ENCODE peak calls at places on chromosomes 13 and 19, in eight cellular contexts. Q is cardiac fibroblast, X is head of caudate nucleus, N is SK-N-SH, K is MV-4-11, Z is NCI-H2081, Y is H54, E is GM12865. T is an unnamed sample.
A peak's percentile ranks its signal among the peaks of the same experiment; 100 is the strongest.

GRCh38 chr13:84352946-84353345 is 470.7 kb upstream of the SLITRK1 start:
- DNase-seq in X (no peak), Z (no peak), N (no peak), Y (no peak), K (no peak), E (no peak), Q (no peak), T (no peak)

GRCh38 chr13:64529874-64530485 is 2700.2 kb downstream of the PCDH9 start:
- DNase-seq in K (peak; percentile 3), Q (peak; percentile 22), X (no peak), Z (no peak), E (peak; percentile 2), N (peak; percentile 14), Y (no peak), T (peak; percentile 17)

GRCh38 chr13:30107536-30108136 is 199.7 kb downstream of the KATNAL1 start:
- DNase-seq in K (peak; percentile 81), Y (peak; percentile 19), N (no peak), E (no peak), Z (no peak), X (no peak), Q (no peak), T (peak; percentile 48)

GRCh38 chr13:42041684-42042035 is 6.8 kb upstream of the DGKH start:
- DNase-seq in Y (no peak), X (peak; percentile 41), Z (peak; percentile 11), K (no peak), E (peak; percentile 83), Q (peak; percentile 74), N (peak; percentile 75), T (peak; percentile 47)

GRCh38 chr19:54463531-54464043 is at the start of gene LENG9:
- DNase-seq in X (peak; percentile 85), Q (peak; percentile 99), K (peak; percentile 100), Y (peak; percentile 93), Z (peak; percentile 87), N (peak; percentile 88), E (peak; percentile 100), T (peak; percentile 91)

GRCh38 chr19:46722004-46722380 is 5.1 kb upstream of the PRKD2 start:
- DNase-seq in N (no peak), Y (no peak), K (no peak), Z (no peak), Q (no peak), X (no peak), E (no peak), T (no peak)

GRCh38 chr19:48394331-48395169 is 1.1 kb downstream of the GRIN2D start:
- DNase-seq in Y (no peak), N (no peak), X (no peak), Q (no peak), K (no peak), E (no peak), Z (no peak), T (no peak)

GRCh38 chr19:47540748-47541147 is 25.9 kb upstream of the NAPA start:
- DNase-seq in N (no peak), Y (no peak), K (no peak), E (peak; percentile 40), X (no peak), Q (peak; percentile 66), Z (no peak), T (peak; percentile 62)

GRCh38 chr19:1884719-1885334 is 469 bp downstream of the ABHD17A start:
- DNase-seq in Z (no peak), Q (no peak), K (no peak), N (peak; percentile 75), Y (no peak), E (no peak), X (no peak), T (peak; percentile 50)